ENCODE peak calls at places on chromosomes 13 and 19, in six cellular contexts. T is CD4-positive, CD25-positive, alpha-beta regulatory T cell; R is esophagus muscularis mucosa; M is naive thymus-derived CD4-positive, alpha-beta T cell; A is gastrocnemius medialis; D is ascending aorta. G is an unnamed sample. For H3K4me1 and H3K36me3, the result is how much of the 10 kb centered on the place peaks cover.

GRCh38 chr19:38389101-38389925 is 816 bp downstream of the SPRED3 start:
- DNase-seq in T (no peak), R (no peak), M (no peak), A (no peak), D (peak), G (no peak)

GRCh38 chr13:111330211-111330610 is 9.8 kb downstream of the TEX29 start:
- DNase-seq in T (no peak), R (no peak), M (no peak), A (no peak), D (peak), G (no peak)

GRCh38 chr13:52850396-52851152 is 2.1 kb upstream of the PCDH8 start:
- DNase-seq in T (peak), R (no peak), M (peak), A (no peak), D (peak), G (no peak)

GRCh38 chr19:46015080-46015960 is 7.5 kb downstream of the PGLYRP1 start:
- DNase-seq in T (peak), R (no peak), M (peak), A (peak), D (no peak), G (peak)

GRCh38 chr13:95288899-95289500 is 12.3 kb downstream of the ABCC4 start:
- DNase-seq in T (no peak), R (no peak), M (no peak), A (no peak), D (no peak), G (no peak)

GRCh38 chr13:45367358-45367757 is 26.4 kb upstream of the TPT1 start:
- DNase-seq in T (peak), R (no peak), M (peak), A (peak), D (peak), G (peak)

GRCh38 chr13:41178040-41178439 is 16.3 kb downstream of the KBTBD7 start:
- DNase-seq in T (no peak), R (no peak), M (no peak), A (no peak), D (no peak), G (no peak)

GRCh38 chr13:46666727-46667456 is 113.9 kb downstream of the LRCH1 start:
- DNase-seq in T (no peak), R (no peak), M (peak), A (no peak), D (no peak), G (no peak)

GRCh38 chr13:92829930-92830329 is 396.7 kb upstream of the GPC6 start:
- DNase-seq in T (no peak), R (no peak), M (no peak), A (no peak), D (no peak), G (no peak)

GRCh38 chr19:57363734-57364181 is 407 bp downstream of the TRAPPC2B start:
- DNase-seq in T (peak), R (no peak), M (no peak), A (no peak), D (no peak), G (no peak)

GRCh38 chr13:98239156-98240076 is 62.3 kb upstream of the RNF113B start:
- DNase-seq in T (no peak), R (no peak), M (no peak), A (no peak), D (no peak), G (no peak)

GRCh38 chr19:10769533-10770491 is 51.9 kb downstream of the DNM2 start:
- DNase-seq in T (peak), R (no peak), M (peak), A (peak), D (peak), G (peak)

GRCh38 chr13:32660227-32660626 is 74.0 kb downstream of the PDS5B start:
- DNase-seq in T (no peak), R (no peak), M (no peak), A (no peak), D (no peak), G (no peak)

GRCh38 chr19:15091918-15092753 is 10.1 kb downstream of the OR1I1 start:
- DNase-seq in T (peak), R (no peak), M (peak), A (no peak), D (no peak), G (no peak)

GRCh38 chr19:2661615-2662014 is 40.9 kb downstream of the GNG7 start:
- DNase-seq in T (peak), R (no peak), M (no peak), A (no peak), D (no peak), G (no peak)

GRCh38 chr19:45428385-45429231 is 4.9 kb upstream of the ERCC1 start:
- DNase-seq in T (no peak), R (no peak), M (no peak), A (peak), D (peak), G (peak)

GRCh38 chr13:109256866-109257760 is 529.3 kb downstream of the IRS2 start:
- DNase-seq in T (no peak), R (no peak), M (no peak), A (peak), D (peak), G (no peak)

GRCh38 chr13:47415048-47415447 is 518.2 kb upstream of the HTR2A start:
- DNase-seq in T (no peak), R (no peak), M (no peak), A (no peak), D (no peak), G (no peak)

GRCh38 chr19:2043269-2043641 is 7.8 kb downstream of the MKNK2 start:
- DNase-seq in T (no peak), R (no peak), M (no peak), A (peak), D (peak), G (no peak)

GRCh38 chr13:63910406-63910957 is 2494.8 kb upstream of the PCDH20 start:
- DNase-seq in T (no peak), R (no peak), M (no peak), A (no peak), D (no peak), G (no peak)

GRCh38 chr19:39430675-39431593 is 4.8 kb downstream of the RPS16 start:
- DNase-seq in T (peak), R (no peak), M (no peak), A (no peak), D (peak), G (no peak)

GRCh38 chr13:107296804-107297203 is 728.9 kb upstream of the ARGLU1 start:
- DNase-seq in T (no peak), R (no peak), M (no peak), A (no peak), D (no peak), G (no peak)

GRCh38 chr13:50527612-50528509 is 315.6 kb downstream of the DLEU7 start:
- DNase-seq in T (no peak), R (no peak), M (no peak), A (peak), D (no peak), G (no peak)

GRCh38 chr13:82436099-82436585 is 1446.1 kb downstream of the SLITRK1 start:
- DNase-seq in T (no peak), R (no peak), M (no peak), A (no peak), D (no peak), G (no peak)

GRCh38 chr19:2051771-2052704 is 994 bp upstream of the MKNK2 start:
- DNase-seq in T (peak), R (no peak), M (peak), A (peak), D (no peak), G (no peak)

GRCh38 chr13:99847318-99847750 is 124.2 kb downstream of the ZIC5 start:
- DNase-seq in T (no peak), R (no peak), M (no peak), A (no peak), D (no peak), G (no peak)

GRCh38 chr13:54356849-54357248 is 1328.2 kb downstream of the OLFM4 start:
- DNase-seq in T (no peak), R (no peak), M (no peak), A (no peak), D (no peak), G (no peak)

GRCh38 chr13:105050696-105051095 is 1484.8 kb downstream of the EFNB2 start:
- DNase-seq in T (no peak), R (no peak), M (no peak), A (no peak), D (no peak), G (no peak)

GRCh38 chr19:1816530-1817298 is 4.6 kb upstream of the ATP8B3 start:
- DNase-seq in T (no peak), R (no peak), M (no peak), A (no peak), D (no peak), G (no peak)

GRCh38 chr19:16273005-16273404 is 51.6 kb upstream of the KLF2 start:
- DNase-seq in T (no peak), R (no peak), M (no peak), A (no peak), D (no peak), G (no peak)

GRCh38 chr13:62767473-62767872 is 1351.8 kb upstream of the PCDH20 start:
- DNase-seq in T (no peak), R (no peak), M (no peak), A (no peak), D (no peak), G (no peak)

GRCh38 chr13:23639672-23640275 is 69.6 kb downstream of the TNFRSF19 start:
- DNase-seq in T (no peak), R (no peak), M (no peak), A (no peak), D (no peak), G (no peak)

GRCh38 chr19:43711751-43712355 is 4.0 kb upstream of the IRGC start:
- DNase-seq in T (no peak), R (no peak), M (no peak), A (no peak), D (no peak), G (no peak)

GRCh38 chr13:98741741-98742435 is 10.6 kb downstream of the SLC15A1 start:
- DNase-seq in T (no peak), R (no peak), M (no peak), A (no peak), D (peak), G (no peak)

GRCh38 chr19:12766051-12766521 is 9.3 kb downstream of the HOOK2 start:
- DNase-seq in T (peak), R (no peak), M (peak), A (peak), D (peak), G (peak)

GRCh38 chr19:32489971-32490370 is 84.4 kb downstream of the DPY19L3 start:
- DNase-seq in T (no peak), R (peak), M (no peak), A (no peak), D (no peak), G (no peak)

GRCh38 chr19:11574689-11575088 is 2.8 kb downstream of the ACP5 start:
- DNase-seq in T (peak), R (no peak), M (no peak), A (no peak), D (no peak), G (no peak)

GRCh38 chr13:85995788-85996418 is 196.7 kb upstream of the SLITRK6 start:
- DNase-seq in T (no peak), R (no peak), M (no peak), A (no peak), D (no peak), G (no peak)

GRCh38 chr13:95160112-95160906 is 140.9 kb downstream of the ABCC4 start:
- DNase-seq in T (no peak), R (no peak), M (no peak), A (no peak), D (no peak), G (no peak)

GRCh38 chr19:368624-369020 is 24.0 kb upstream of the MIER2 start:
- DNase-seq in T (no peak), R (no peak), M (no peak), A (no peak), D (peak), G (no peak)

GRCh38 chr19:366951-367350 is 22.4 kb upstream of the MIER2 start:
- DNase-seq in T (no peak), R (no peak), M (no peak), A (no peak), D (peak), G (no peak)

GRCh38 chr19:367561-367960 is 23.0 kb upstream of the MIER2 start:
- DNase-seq in T (no peak), R (no peak), M (no peak), A (no peak), D (peak), G (no peak)

GRCh38 chr19:369256-369655 is 24.7 kb upstream of the MIER2 start:
- DNase-seq in T (no peak), R (no peak), M (no peak), A (no peak), D (peak), G (no peak)

GRCh38 chr19:367963-368623 is 23.5 kb upstream of the MIER2 start:
- DNase-seq in T (no peak), R (no peak), M (no peak), A (no peak), D (peak), G (no peak)
- H3K27ac ChIP-seq in T (no peak), R (no peak), M (no peak), A (no peak), D (no peak), G (no peak)

GRCh38 chr19:48627865-48628314 is 8.6 kb downstream of the SPHK2 start:
- DNase-seq in T (no peak), R (no peak), M (no peak), A (no peak), D (no peak), G (no peak)

GRCh38 chr19:48630289-48631036 is 6.7 kb downstream of the DBP start:
- DNase-seq in T (no peak), R (no peak), M (no peak), A (peak), D (peak), G (no peak)

GRCh38 chr19:48629599-48630288 is 7.4 kb downstream of the DBP start:
- DNase-seq in T (no peak), R (no peak), M (no peak), A (peak), D (no peak), G (no peak)

GRCh38 chr19:48628486-48629296 is 8.5 kb downstream of the DBP start:
- DNase-seq in T (no peak), R (no peak), M (no peak), A (no peak), D (no peak), G (no peak)

DNA sequence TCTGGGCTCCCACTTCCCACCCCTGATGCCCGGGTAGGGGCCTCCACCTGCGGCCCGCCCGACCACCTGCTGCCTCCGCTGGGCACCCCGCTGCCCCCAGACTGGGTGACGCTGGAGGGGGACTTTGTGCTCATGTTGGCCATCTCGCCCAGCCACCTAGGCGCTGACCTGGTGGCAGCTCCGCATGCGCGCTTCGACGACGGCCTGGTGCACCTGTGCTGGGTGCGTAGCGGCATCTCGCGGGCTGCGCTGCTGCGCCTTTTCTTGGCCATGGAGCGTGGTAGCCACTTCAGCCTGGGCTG is 7.9 kb downstream of the DBP start:
- DNase-seq in T (no peak), R (no peak), M (no peak), A (no peak), D (no peak), G (no peak)
- H3K4me1 ChIP-seq in T (under half), R (half or more), M (under half), A (half or more), D (under half), G (under half)

GRCh38 chr13:114304346-114305034 is 9.8 kb upstream of the CHAMP1 start:
- DNase-seq in T (no peak), R (no peak), M (no peak), A (no peak), D (no peak), G (no peak)
- H3K36me3 ChIP-seq in T (under half), R (half or more), M (under half), A (half or more), D (half or more), G (under half)

GRCh38 chr19:35253316-35254286 is 4.8 kb downstream of the LSR start:
- DNase-seq in T (no peak), R (peak), M (no peak), A (no peak), D (no peak), G (no peak)
- H3K27ac ChIP-seq in T (no peak), R (peak), M (no peak), A (peak), D (no peak), G (no peak)

G was measured in CD8-positive, alpha-beta T cell.